ENCODE peak calls at places on chromosomes 6 and 20, in four cellular contexts. One of them, this sample, is unnamed.
A peak's percentile ranks its signal among the peaks of the same experiment; 100 is the strongest.

GRCh38 chr20:54103762-54104600 is 33.6 kb upstream of the BCAS1 start:
- DNase-seq in fibroblast of the aortic adventitia: no peak
- DNase-seq in AG10803: no peak
- DNase-seq in GM23338: no peak
- DNase-seq in this sample: no peak

GRCh38 chr6:166707045-166707444 is 80.0 kb upstream of the RPS6KA2 start:
- DNase-seq in fibroblast of the aortic adventitia: peak; percentile 8
- DNase-seq in GM23338: peak; percentile 78
- DNase-seq in AG10803: peak; percentile 17
- DNase-seq in this sample: peak; percentile 57

GRCh38 chr6:34473967-34474366 is 8.1 kb downstream of the PACSIN1 start:
- DNase-seq in fibroblast of the aortic adventitia: no peak
- DNase-seq in AG10803: no peak
- DNase-seq in GM23338: no peak
- DNase-seq in this sample: no peak

GRCh38 chr6:14996892-14997291 is 249.0 kb upstream of the JARID2 start:
- DNase-seq in GM23338: no peak
- DNase-seq in fibroblast of the aortic adventitia: no peak
- DNase-seq in AG10803: no peak
- DNase-seq in this sample: no peak

GRCh38 chr6:90811596-90812226 is 224.8 kb upstream of the MAP3K7 start:
- DNase-seq in GM23338: no peak
- DNase-seq in AG10803: no peak
- DNase-seq in fibroblast of the aortic adventitia: no peak
- DNase-seq in this sample: no peak

GRCh38 chr20:21315138-21315537 is 12.0 kb downstream of the XRN2 start:
- DNase-seq in AG10803: peak; percentile 80
- DNase-seq in GM23338: no peak
- DNase-seq in fibroblast of the aortic adventitia: peak; percentile 96
- DNase-seq in this sample: peak; percentile 95

GRCh38 chr6:52503853-52504777 is 72.7 kb downstream of the TRAM2 start:
- DNase-seq in GM23338: no peak
- DNase-seq in fibroblast of the aortic adventitia: peak; percentile 75
- DNase-seq in AG10803: peak; percentile 82
- DNase-seq in this sample: peak; percentile 99

GRCh38 chr6:74931567-74931966 is 274.3 kb downstream of the COL12A1 start:
- DNase-seq in GM23338: no peak
- DNase-seq in fibroblast of the aortic adventitia: peak; percentile 95
- DNase-seq in AG10803: peak; percentile 98
- DNase-seq in this sample: peak; percentile 20

GRCh38 chr6:144690109-144690508 is 405.0 kb downstream of the UTRN start:
- DNase-seq in AG10803: no peak
- DNase-seq in fibroblast of the aortic adventitia: no peak
- DNase-seq in GM23338: no peak
- DNase-seq in this sample: no peak

GRCh38 chr6:54299542-54300269 is 8.5 kb upstream of the TINAG start:
- DNase-seq in AG10803: peak; percentile 83
- DNase-seq in GM23338: no peak
- DNase-seq in fibroblast of the aortic adventitia: peak; percentile 47
- DNase-seq in this sample: no peak

GRCh38 chr20:41094656-41095055 is 42.7 kb upstream of the PLCG1 start:
- DNase-seq in fibroblast of the aortic adventitia: peak; percentile 53
- DNase-seq in AG10803: peak; percentile 27
- DNase-seq in GM23338: no peak
- DNase-seq in this sample: no peak

GRCh38 chr20:32481311-32482103 is 103.6 kb downstream of the NOL4L start:
- DNase-seq in GM23338: no peak
- DNase-seq in AG10803: no peak
- DNase-seq in fibroblast of the aortic adventitia: peak; percentile 32
- DNase-seq in this sample: no peak
- H3K4me3 ChIP-seq in GM23338: peak overlapping the region; percentile 97
- H3K4me3 ChIP-seq in AG10803: peak overlapping the region; percentile 10
- H3K4me3 ChIP-seq in fibroblast of the aortic adventitia: peak overlapping the region; percentile 72
- H3K4me3 ChIP-seq in this sample: no peak overlapping the region

DNA sequence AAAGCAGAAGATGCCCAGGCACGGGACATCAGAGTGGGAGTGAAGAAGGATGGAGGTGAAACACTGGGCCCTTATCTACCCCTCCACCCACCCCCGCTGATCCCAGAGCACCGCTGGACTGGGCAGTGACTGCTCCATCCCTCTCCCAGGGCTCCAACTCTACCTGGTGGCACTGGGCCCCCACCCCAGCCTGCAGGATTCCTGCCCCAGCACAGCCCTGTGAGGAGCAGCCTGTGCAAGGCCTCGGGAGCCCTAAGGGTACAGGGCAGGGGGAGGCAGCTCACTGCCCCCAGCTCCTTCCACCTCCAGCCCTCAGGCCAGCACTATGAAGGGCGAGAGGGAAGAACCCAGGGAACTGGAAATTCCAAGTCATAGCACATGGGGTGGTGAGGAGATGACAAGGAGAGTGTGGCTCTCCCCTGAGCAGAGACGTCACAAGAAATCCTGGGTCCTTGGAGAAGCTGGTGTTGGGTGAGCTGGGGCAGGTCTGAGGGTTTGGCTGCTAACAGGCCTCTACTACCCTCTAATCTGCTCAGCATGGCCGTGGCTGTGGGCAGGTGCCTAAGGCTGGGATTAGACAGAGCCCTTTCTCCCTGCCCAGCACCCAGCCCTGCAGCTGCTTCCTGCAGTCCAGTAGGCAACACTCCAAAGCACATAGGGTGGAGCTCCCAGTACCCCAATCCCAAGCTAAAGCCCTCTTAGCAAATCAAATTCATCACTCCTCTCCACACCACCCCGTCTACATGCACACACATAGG is 3.5 kb downstream of the CST3 start:
- DNase-seq in AG10803: no peak
- DNase-seq in GM23338: no peak
- DNase-seq in fibroblast of the aortic adventitia: no peak
- DNase-seq in this sample: no peak
- TF ChIP-seq CTCF in AG10803: no peak
- TF ChIP-seq CTCF in GM23338: no peak
- TF ChIP-seq CTCF in fibroblast of the aortic adventitia: no peak
- TF ChIP-seq CTCF in this sample: no peak

GRCh38 chr20:43191946-43192847 is 2.5 kb upstream of the PTPRT start:
- DNase-seq in AG10803: no peak
- DNase-seq in fibroblast of the aortic adventitia: no peak
- DNase-seq in GM23338: peak; percentile 43
- DNase-seq in this sample: peak; percentile 15

GRCh38 chr20:43194187-43194586 is 4.5 kb upstream of the PTPRT start:
- DNase-seq in fibroblast of the aortic adventitia: no peak
- DNase-seq in AG10803: no peak
- DNase-seq in GM23338: no peak
- DNase-seq in this sample: no peak

GRCh38 chr20:43193443-43193842 is 3.7 kb upstream of the PTPRT start:
- DNase-seq in AG10803: no peak
- DNase-seq in GM23338: no peak
- DNase-seq in fibroblast of the aortic adventitia: no peak
- DNase-seq in this sample: no peak

GRCh38 chr20:43198607-43199006 is 8.9 kb upstream of the PTPRT start:
- DNase-seq in fibroblast of the aortic adventitia: no peak
- DNase-seq in GM23338: no peak
- DNase-seq in AG10803: no peak
- DNase-seq in this sample: no peak

DNA sequence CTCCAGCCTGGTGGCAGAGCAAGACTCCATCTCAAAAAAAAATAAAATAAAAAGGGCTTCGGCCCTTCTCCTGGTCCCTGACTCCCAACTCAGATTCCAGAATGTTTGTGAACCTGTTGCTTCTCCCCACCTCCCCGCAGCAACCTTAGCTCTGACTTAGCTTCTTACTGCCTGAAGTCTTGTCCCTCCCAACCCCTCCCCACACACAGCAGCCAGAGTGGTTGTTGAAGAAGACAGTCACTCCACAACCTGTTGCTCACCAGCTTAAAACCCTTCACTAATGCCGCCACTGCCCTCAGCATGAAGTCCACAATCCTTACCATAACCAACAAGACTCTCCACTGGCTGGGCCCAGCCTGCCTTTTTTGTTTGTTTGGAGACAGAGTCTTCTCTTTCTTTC is 6.5 kb upstream of the PTPRT start:
- DNase-seq in GM23338: no peak
- DNase-seq in fibroblast of the aortic adventitia: no peak
- DNase-seq in AG10803: no peak
- DNase-seq in this sample: no peak
- H3K4me3 ChIP-seq in GM23338: no peak overlapping the region
- H3K4me3 ChIP-seq in fibroblast of the aortic adventitia: no peak overlapping the region
- H3K4me3 ChIP-seq in AG10803: no peak overlapping the region
- H3K4me3 ChIP-seq in this sample: no peak overlapping the region

GRCh38 chr20:60203451-60203850 is 245.2 kb downstream of the CDH26 start:
- DNase-seq in GM23338: no peak
- DNase-seq in fibroblast of the aortic adventitia: no peak
- DNase-seq in AG10803: peak; percentile 31
- DNase-seq in this sample: peak; percentile 71

GRCh38 chr20:60204601-60205000 is 246.4 kb downstream of the CDH26 start:
- DNase-seq in GM23338: no peak
- DNase-seq in AG10803: no peak
- DNase-seq in fibroblast of the aortic adventitia: no peak
- DNase-seq in this sample: no peak

GRCh38 chr20:60202046-60202445 is 243.8 kb downstream of the CDH26 start:
- DNase-seq in fibroblast of the aortic adventitia: no peak
- DNase-seq in AG10803: no peak
- DNase-seq in GM23338: no peak
- DNase-seq in this sample: peak; percentile 29

GRCh38 chr20:60209048-60209447 is 250.8 kb downstream of the CDH26 start:
- DNase-seq in AG10803: no peak
- DNase-seq in GM23338: no peak
- DNase-seq in fibroblast of the aortic adventitia: no peak
- DNase-seq in this sample: no peak

GRCh38 chr20:60206259-60206658 is 248.0 kb downstream of the CDH26 start:
- DNase-seq in fibroblast of the aortic adventitia: peak; percentile 36
- DNase-seq in GM23338: peak; percentile 49
- DNase-seq in AG10803: peak; percentile 52
- DNase-seq in this sample: peak; percentile 65
- TF ChIP-seq CTCF in fibroblast of the aortic adventitia: peak; percentile 43
- TF ChIP-seq CTCF in GM23338: peak; percentile 57
- TF ChIP-seq CTCF in AG10803: peak; percentile 73
- TF ChIP-seq CTCF in this sample: peak; percentile 70

DNA sequence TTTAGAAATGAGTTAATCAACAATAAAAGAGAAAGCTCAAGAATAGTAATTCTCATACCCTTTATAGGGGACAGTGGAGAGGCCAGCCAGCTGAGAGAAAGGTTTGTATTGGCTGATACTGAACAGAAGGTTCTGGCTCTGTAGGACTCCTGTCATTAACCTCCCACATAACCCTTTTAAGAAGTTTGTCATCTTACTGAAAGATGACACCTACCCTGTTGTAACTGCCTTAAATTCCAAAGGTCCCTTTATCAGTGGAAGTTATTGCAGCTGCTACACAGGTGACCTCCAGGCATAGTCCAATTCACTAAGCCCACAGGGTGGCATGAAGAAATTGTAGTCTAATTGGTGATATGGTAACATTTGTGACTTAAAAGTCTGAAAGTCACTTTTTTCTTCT is 790.1 kb downstream of the TENT5A start:
- DNase-seq in AG10803: no peak
- DNase-seq in GM23338: no peak
- DNase-seq in fibroblast of the aortic adventitia: no peak
- DNase-seq in this sample: no peak
- H3K4me3 ChIP-seq in AG10803: no peak overlapping the region
- H3K4me3 ChIP-seq in GM23338: no peak overlapping the region
- H3K4me3 ChIP-seq in fibroblast of the aortic adventitia: no peak overlapping the region
- H3K4me3 ChIP-seq in this sample: no peak overlapping the region

DNA sequence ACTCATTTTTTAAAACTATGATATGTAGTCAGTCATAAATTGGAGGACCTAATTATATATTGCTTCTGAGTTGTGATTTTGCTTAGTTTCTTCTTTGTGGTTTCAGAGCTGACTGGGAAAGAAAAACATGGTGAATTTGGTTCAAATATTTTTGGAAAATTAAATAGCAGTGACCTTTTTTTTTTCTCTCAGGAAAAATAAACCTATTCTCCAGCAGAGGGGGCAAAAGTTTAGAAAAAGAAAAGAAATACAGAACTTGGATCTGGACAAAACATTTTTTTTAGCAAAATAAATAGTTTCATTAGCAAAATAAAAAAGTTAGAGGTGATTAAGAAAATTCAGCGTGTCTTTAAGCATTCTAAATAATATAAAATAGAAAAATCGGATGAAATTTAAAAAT is 10.2 kb downstream of the COL10A1 start:
- DNase-seq in GM23338: no peak
- DNase-seq in fibroblast of the aortic adventitia: peak; percentile 31
- DNase-seq in AG10803: peak; percentile 20
- DNase-seq in this sample: no peak
- TF ChIP-seq CTCF in GM23338: no peak
- TF ChIP-seq CTCF in fibroblast of the aortic adventitia: peak; percentile 51
- TF ChIP-seq CTCF in AG10803: peak; percentile 61
- TF ChIP-seq CTCF in this sample: peak; percentile 22

GRCh38 chr6:129490551-129491245 is 219.3 kb downstream of the ARHGAP18 start:
- DNase-seq in AG10803: peak; percentile 95
- DNase-seq in fibroblast of the aortic adventitia: peak; percentile 97
- DNase-seq in GM23338: peak; percentile 40
- DNase-seq in this sample: peak; percentile 97
- H3K4me3 ChIP-seq in AG10803: peak overlapping the region; percentile 64
- H3K4me3 ChIP-seq in fibroblast of the aortic adventitia: peak overlapping the region; percentile 52
- H3K4me3 ChIP-seq in GM23338: no peak overlapping the region
- H3K4me3 ChIP-seq in this sample: peak overlapping the region; percentile 41

DNA sequence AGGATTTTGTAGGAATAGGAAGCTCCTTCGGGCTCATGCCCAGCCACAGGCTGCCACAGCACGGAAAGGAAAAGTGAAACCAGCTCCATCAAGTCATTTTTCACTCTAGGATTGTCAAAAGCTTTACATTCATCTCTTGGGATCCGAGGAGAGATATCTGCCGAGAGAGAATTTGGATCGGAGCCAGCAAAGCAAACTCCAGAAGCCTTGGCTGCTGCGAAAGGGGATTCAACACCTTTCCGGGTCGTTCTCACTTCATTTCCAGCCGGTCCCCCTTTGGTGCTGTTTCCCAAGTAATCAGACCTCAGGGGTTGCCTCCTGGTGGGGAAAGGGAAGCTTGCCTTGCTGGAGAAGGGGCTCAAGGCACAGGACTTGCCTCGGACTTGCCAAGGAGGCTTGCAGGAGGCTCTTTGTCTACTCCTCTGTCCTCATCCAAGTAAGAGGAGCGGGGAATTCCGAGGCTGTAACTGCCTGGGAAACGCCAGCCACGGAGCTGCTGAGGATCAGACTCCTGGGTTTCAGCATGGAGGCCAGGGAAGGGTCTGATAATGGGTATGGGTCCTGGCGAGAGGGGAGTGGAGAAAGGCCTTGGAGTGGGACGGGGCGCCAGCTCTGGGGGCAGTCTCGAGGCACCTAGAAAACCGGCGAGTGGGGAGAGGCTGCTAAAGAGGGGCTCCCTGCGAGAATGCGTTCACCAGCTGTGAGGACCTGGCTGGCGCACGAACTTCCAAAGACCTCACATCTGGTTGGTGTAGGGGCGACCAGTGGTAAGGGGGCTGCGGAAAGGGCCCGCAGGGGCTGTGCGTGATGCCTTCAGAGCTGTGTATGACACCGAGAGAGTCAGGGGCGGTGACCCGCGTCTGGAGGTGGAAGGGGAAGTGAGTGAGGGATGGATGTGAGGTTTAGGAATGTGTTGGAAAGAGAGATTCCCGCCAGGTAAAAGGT is 702 bp downstream of the ETV7 start:
- DNase-seq in fibroblast of the aortic adventitia: peak; percentile 77
- DNase-seq in GM23338: peak; percentile 65
- DNase-seq in AG10803: peak; percentile 54
- DNase-seq in this sample: peak; percentile 53
- TF ChIP-seq CTCF in fibroblast of the aortic adventitia: peak; percentile 46
- TF ChIP-seq CTCF in GM23338: peak; percentile 12
- TF ChIP-seq CTCF in AG10803: peak; percentile 37
- TF ChIP-seq CTCF in this sample: no peak

GRCh38 chr6:97771356-97771755 is 488.3 kb upstream of the MMS22L start:
- DNase-seq in AG10803: no peak
- DNase-seq in GM23338: peak; percentile 66
- DNase-seq in fibroblast of the aortic adventitia: no peak
- DNase-seq in this sample: no peak
- H3K4me3 ChIP-seq in AG10803: no peak overlapping the region
- H3K4me3 ChIP-seq in GM23338: no peak overlapping the region
- H3K4me3 ChIP-seq in fibroblast of the aortic adventitia: no peak overlapping the region
- H3K4me3 ChIP-seq in this sample: no peak overlapping the region

This sample was measured in epithelial cell of esophagus.